ENCODE peak calls at places on chromosomes 16 and 17, in five cellular contexts. H, V, C, D and L are unnamed samples. For H3K9me3, the result is how much of the 10 kb centered on the place peaks cover.

GRCh38 chr17:54754560-54754959 is 146.1 kb upstream of the TOM1L1 start:
- DNase-seq in C (no peak), V (peak), H (no peak), D (no peak), L (no peak)

GRCh38 chr17:1640329-1641064 is 5.0 kb downstream of the SCARF1 start:
- DNase-seq in C (no peak), V (peak), H (no peak), D (no peak), L (peak)

GRCh38 chr17:81471804-81472456 is 40.7 kb downstream of the ACTG1 start:
- DNase-seq in H (no peak), V (peak), D (no peak), C (no peak), L (peak)

GRCh38 chr16:58029410-58029809 is 3.9 kb downstream of the MMP15 start:
- DNase-seq in V (no peak), D (no peak), C (no peak), H (no peak), L (no peak)

GRCh38 chr16:52515068-52515671 is 31.8 kb downstream of the TOX3 start:
- DNase-seq in H (no peak), C (no peak), V (no peak), D (no peak), L (no peak)

GRCh38 chr17:6676802-6677157 is 25.2 kb downstream of the C17orf100 start:
- DNase-seq in D (no peak), H (no peak), V (no peak), C (no peak), L (no peak)

GRCh38 chr17:13002761-13003453 is 14.9 kb downstream of the ELAC2 start:
- DNase-seq in V (peak), D (no peak), C (peak), H (peak), L (peak)

GRCh38 chr17:50210249-50211225 is 9.1 kb upstream of the COL1A1 start:
- DNase-seq in C (no peak), D (no peak), V (peak), H (no peak), L (peak)

GRCh38 chr16:27365142-27366089 is 36.6 kb upstream of the IL21R start:
- DNase-seq in H (no peak), D (no peak), C (no peak), V (no peak), L (no peak)

GRCh38 chr17:73711916-73712315 is 67.7 kb upstream of the SDK2 start:
- DNase-seq in V (no peak), H (no peak), D (no peak), C (no peak), L (no peak)

GRCh38 chr16:29852654-29853053 is 10.4 kb downstream of the CDIPT start:
- DNase-seq in D (no peak), H (no peak), C (no peak), V (no peak), L (peak)

GRCh38 chr17:46882666-46883065 is 31.3 kb downstream of the WNT9B start:
- DNase-seq in C (no peak), V (no peak), D (no peak), H (no peak), L (no peak)

GRCh38 chr17:68248886-68249872 is 1.3 kb downstream of the AMZ2 start:
- DNase-seq in H (peak), V (no peak), D (no peak), C (no peak), L (no peak)

GRCh38 chr17:12257176-12257575 is 236.5 kb downstream of the MAP2K4 start:
- DNase-seq in D (no peak), H (no peak), C (no peak), V (no peak), L (no peak)

GRCh38 chr16:55399911-55400310 is 75.9 kb downstream of the IRX6 start:
- DNase-seq in V (no peak), H (no peak), C (no peak), D (no peak), L (no peak)

GRCh38 chr16:3175157-3176153 is 12.5 kb upstream of the OR1F1 start:
- DNase-seq in H (no peak), V (no peak), D (no peak), C (no peak), L (peak)

GRCh38 chr17:29256735-29257466 is 10.2 kb downstream of the CRYBA1 start:
- DNase-seq in C (no peak), H (no peak), V (no peak), D (no peak), L (no peak)

GRCh38 chr17:67121317-67121887 is 77.0 kb downstream of the CACNG1 start:
- DNase-seq in C (no peak), H (no peak), V (no peak), D (no peak), L (no peak)

GRCh38 chr17:66670211-66670610 is 164.7 kb upstream of the CACNG5 start:
- DNase-seq in V (no peak), C (no peak), D (no peak), H (no peak), L (no peak)

GRCh38 chr17:39092672-39093250 is 58.7 kb downstream of the PLXDC1 start:
- DNase-seq in D (no peak), C (no peak), H (no peak), V (no peak), L (no peak)

GRCh38 chr17:77456951-77457548 is 316.3 kb downstream of the SEC14L1 start:
- DNase-seq in D (no peak), C (no peak), H (no peak), V (no peak), L (no peak)

GRCh38 chr17:68057531-68057952 is 22.0 kb downstream of the KPNA2 start:
- DNase-seq in V (peak), C (no peak), D (no peak), H (peak), L (peak)

GRCh38 chr17:10071141-10071540 is 127.3 kb downstream of the GAS7 start:
- DNase-seq in H (no peak), D (no peak), V (no peak), C (no peak), L (peak)

GRCh38 chr17:82241183-82241925 is 12.5 kb downstream of the SLC16A3 start:
- DNase-seq in H (no peak), V (peak), C (no peak), D (no peak), L (peak)

GRCh38 chr17:44198721-44199552 is 747 bp downstream of the ATXN7L3 start:
- DNase-seq in H (peak), C (peak), D (no peak), V (peak), L (peak)

GRCh38 chr17:77107506-77108433 is 33.0 kb upstream of the SEC14L1 start:
- DNase-seq in H (peak), C (no peak), D (no peak), V (no peak), L (peak)

GRCh38 chr17:19574956-19575355 is 41.3 kb downstream of the SLC47A1 start:
- DNase-seq in C (no peak), D (no peak), H (no peak), V (no peak), L (no peak)

GRCh38 chr17:66200685-66201092 is 8.8 kb upstream of the CEP112 start:
- DNase-seq in H (peak), C (peak), V (peak), D (no peak), L (peak)

GRCh38 chr16:56691885-56692284 is 9.6 kb downstream of the MT1X start:
- DNase-seq in C (no peak), H (no peak), V (no peak), D (no peak), L (peak)

GRCh38 chr16:31807086-31807485 is 66.5 kb upstream of the ZNF267 start:
- DNase-seq in V (no peak), C (no peak), H (no peak), D (no peak), L (no peak)
- H3K9me3 ChIP-seq in V (under half), C (under half), H (under half), D (under half), L (under half)

GRCh38 chr17:61700252-61700651 is 109.2 kb upstream of the NACA2 start:
- DNase-seq in D (no peak), C (no peak), V (no peak), H (no peak), L (no peak)
- H3K9me3 ChIP-seq in D (under half), C (half or more), V (under half), H (under half), L (under half)

DNA sequence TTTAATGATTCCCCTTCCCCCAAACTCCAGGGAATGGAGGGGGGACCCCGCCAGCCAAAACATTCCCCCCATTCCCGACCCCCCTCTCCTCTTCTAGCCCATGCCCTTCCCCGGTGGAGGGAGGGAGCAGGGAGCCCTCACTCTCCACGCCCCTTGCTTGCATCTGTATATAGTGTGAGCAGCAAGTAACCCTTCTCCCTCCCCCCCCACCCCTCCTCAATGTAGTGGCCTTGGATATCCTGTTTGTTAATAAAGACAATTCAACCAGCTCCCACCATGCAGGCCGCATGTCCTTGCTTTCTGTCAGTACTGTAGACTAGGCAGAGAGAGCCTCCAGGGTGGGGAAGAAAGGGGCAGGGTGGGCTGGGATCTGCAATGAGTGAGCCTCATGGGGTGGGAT is 1.6 kb upstream of the C17orf107 start:
- DNase-seq in D (no peak), V (no peak), C (no peak), H (no peak), L (no peak)
- H3K9me3 ChIP-seq in D (under half), V (under half), C (under half), H (under half), L (under half)

GRCh38 chr16:78684040-78684611 is 584.7 kb downstream of the WWOX start:
- DNase-seq in D (no peak), V (no peak), H (no peak), C (no peak), L (peak)
- H3K9me3 ChIP-seq in D (under half), V (under half), H (under half), C (under half), L (under half)

GRCh38 chr17:64775701-64776570 is 113.8 kb upstream of the SMURF2 start:
- DNase-seq in H (no peak), D (no peak), V (no peak), C (no peak), L (no peak)
- H3K9me3 ChIP-seq in H (under half), D (under half), V (under half), C (under half), L (under half)

DNA sequence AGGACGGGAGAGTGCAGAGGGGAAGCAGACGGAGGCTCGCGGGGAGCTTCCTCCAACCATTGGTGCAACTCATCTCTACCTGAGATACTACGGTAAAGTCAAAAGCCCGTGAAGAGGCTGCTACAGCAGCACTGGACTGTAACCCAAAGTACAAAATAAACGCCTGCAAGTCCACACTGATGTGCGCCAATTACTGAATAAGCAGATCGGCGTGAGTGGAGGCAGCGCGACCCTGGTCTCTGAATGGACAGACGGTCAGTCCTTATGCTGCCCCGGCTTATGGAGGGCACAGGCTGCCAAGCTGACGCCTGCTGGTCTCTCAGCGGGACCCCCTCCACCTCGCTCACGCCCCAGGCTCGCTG is 58.5 kb downstream of the LMF1 start:
- DNase-seq in H (no peak), C (no peak), D (no peak), V (no peak), L (no peak)
- H3K9me3 ChIP-seq in H (under half), C (under half), D (under half), V (under half), L (under half)

GRCh38 chr16:68553186-68553585 is 14.1 kb downstream of the ZFP90 start:
- DNase-seq in H (no peak), D (no peak), C (no peak), V (no peak), L (no peak)
- H3K9me3 ChIP-seq in H (under half), D (half or more), C (half or more), V (under half), L (under half)